ENCODE peak calls at places on chromosomes 7 and 10, in five cellular contexts. O is IMR-90, Z is mesendoderm, G is H9, E is trophoblast cell. P is an unnamed sample.

GRCh38 chr7:74324499-74325229 is 35.5 kb downstream of the CLIP2 start:
- DNase-seq in O (no peak), Z (no peak), G (no peak), E (no peak), P (no peak)

GRCh38 chr10:119443441-119443840 is 99.1 kb downstream of the RGS10 start:
- DNase-seq in O (no peak), Z (no peak), G (no peak), E (no peak), P (no peak)

GRCh38 chr7:123876557-123877256 is 31.7 kb downstream of the HYAL4 start:
- DNase-seq in O (no peak), Z (no peak), G (no peak), E (no peak), P (no peak)

GRCh38 chr7:14551326-14551725 is 351.2 kb downstream of the DGKB start:
- DNase-seq in O (no peak), Z (no peak), G (no peak), E (no peak), P (no peak)

GRCh38 chr10:64396105-64396504 is 874.9 kb downstream of the REEP3 start:
- DNase-seq in O (peak), Z (peak), G (no peak), E (peak), P (peak)

GRCh38 chr7:146660839-146661238 is 544.2 kb downstream of the CNTNAP2 start:
- DNase-seq in O (no peak), Z (peak), G (no peak), E (no peak), P (no peak)

GRCh38 chr10:114694062-114694461 is 36.0 kb upstream of the ABLIM1 start:
- DNase-seq in O (no peak), Z (no peak), G (no peak), E (no peak), P (no peak)

GRCh38 chr10:78381072-78381471 is 347.4 kb downstream of the RPS24 start:
- DNase-seq in O (no peak), Z (no peak), G (peak), E (no peak), P (no peak)

GRCh38 chr7:117399820-117400422 is 27.4 kb downstream of the ASZ1 start:
- DNase-seq in O (peak), Z (no peak), G (no peak), E (peak), P (no peak)

GRCh38 chr7:22565315-22565811 is 65.4 kb upstream of the STEAP1B start:
- DNase-seq in O (peak), Z (no peak), G (no peak), E (no peak), P (peak)

GRCh38 chr10:25907247-25907646 is 26.8 kb upstream of the MYO3A start:
- DNase-seq in O (no peak), Z (peak), G (no peak), E (no peak), P (no peak)

GRCh38 chr10:11539191-11539868 is 72.1 kb downstream of the USP6NL start:
- DNase-seq in O (peak), Z (peak), G (no peak), E (peak), P (peak)

GRCh38 chr10:65194555-65194954 is 1673.4 kb downstream of the REEP3 start:
- DNase-seq in O (no peak), Z (no peak), G (no peak), E (no peak), P (no peak)

GRCh38 chr10:71816421-71816851 is 34.6 kb downstream of the PSAP start:
- DNase-seq in O (no peak), Z (no peak), G (no peak), E (no peak), P (no peak)

GRCh38 chr7:26369519-26370385 is 78.1 kb downstream of the SNX10 start:
- DNase-seq in O (peak), Z (no peak), G (no peak), E (peak), P (peak)

GRCh38 chr7:104795616-104796398 is 218.2 kb upstream of the KMT2E start:
- DNase-seq in O (no peak), Z (no peak), G (no peak), E (no peak), P (no peak)

GRCh38 chr7:134886353-134887057 is 99.8 kb upstream of the AGBL3 start:
- DNase-seq in O (peak), Z (peak), G (no peak), E (peak), P (peak)

GRCh38 chr7:21939136-21939857 is 6.4 kb downstream of the CDCA7L start:
- DNase-seq in O (no peak), Z (no peak), G (no peak), E (no peak), P (no peak)

GRCh38 chr7:42931447-42931833 is 534 bp downstream of the PSMA2 start:
- DNase-seq in O (peak), Z (no peak), G (no peak), E (peak), P (peak)

GRCh38 chr10:103889121-103889720 is 28.8 kb downstream of the STN1 start:
- DNase-seq in O (no peak), Z (no peak), G (no peak), E (no peak), P (no peak)

GRCh38 chr10:88473989-88474883 is 108.9 kb downstream of the RNLS start:
- DNase-seq in O (no peak), Z (no peak), G (no peak), E (no peak), P (no peak)

GRCh38 chr7:37047260-37047659 is 323.0 kb upstream of the AOAH start:
- DNase-seq in O (no peak), Z (no peak), G (no peak), E (peak), P (no peak)

GRCh38 chr10:110305767-110306451 is 1.2 kb upstream of the SMNDC1 start:
- DNase-seq in O (peak), Z (peak), G (peak), E (peak), P (peak)

GRCh38 chr10:28036587-28036986 is 37.7 kb upstream of the ODAD2 start:
- DNase-seq in O (peak), Z (no peak), G (no peak), E (peak), P (peak)

GRCh38 chr10:94027197-94027596 is 33.5 kb downstream of the PLCE1 start:
- DNase-seq in O (peak), Z (no peak), G (no peak), E (no peak), P (no peak)

GRCh38 chr7:155791214-155791737 is 21.0 kb downstream of the SHH start:
- DNase-seq in O (no peak), Z (no peak), G (no peak), E (no peak), P (no peak)

GRCh38 chr10:93577565-93577964 is 11.1 kb downstream of the FFAR4 start:
- DNase-seq in O (no peak), Z (no peak), G (no peak), E (no peak), P (no peak)

GRCh38 chr10:71888623-71889387 is 37.8 kb upstream of the PSAP start:
- DNase-seq in O (peak), Z (peak), G (peak), E (peak), P (peak)

GRCh38 chr7:70695804-70696104 is 436.2 kb upstream of the GALNT17 start:
- DNase-seq in O (no peak), Z (peak), G (no peak), E (no peak), P (no peak)

GRCh38 chr7:70693690-70694356 is 438.1 kb upstream of the GALNT17 start:
- DNase-seq in O (peak), Z (peak), G (peak), E (peak), P (peak)

GRCh38 chr7:70696139-70696782 is 435.7 kb upstream of the GALNT17 start:
- DNase-seq in O (peak), Z (peak), G (no peak), E (no peak), P (peak)

GRCh38 chr7:70694357-70694908 is 437.5 kb upstream of the GALNT17 start:
- DNase-seq in O (peak), Z (peak), G (no peak), E (peak), P (peak)

DNA sequence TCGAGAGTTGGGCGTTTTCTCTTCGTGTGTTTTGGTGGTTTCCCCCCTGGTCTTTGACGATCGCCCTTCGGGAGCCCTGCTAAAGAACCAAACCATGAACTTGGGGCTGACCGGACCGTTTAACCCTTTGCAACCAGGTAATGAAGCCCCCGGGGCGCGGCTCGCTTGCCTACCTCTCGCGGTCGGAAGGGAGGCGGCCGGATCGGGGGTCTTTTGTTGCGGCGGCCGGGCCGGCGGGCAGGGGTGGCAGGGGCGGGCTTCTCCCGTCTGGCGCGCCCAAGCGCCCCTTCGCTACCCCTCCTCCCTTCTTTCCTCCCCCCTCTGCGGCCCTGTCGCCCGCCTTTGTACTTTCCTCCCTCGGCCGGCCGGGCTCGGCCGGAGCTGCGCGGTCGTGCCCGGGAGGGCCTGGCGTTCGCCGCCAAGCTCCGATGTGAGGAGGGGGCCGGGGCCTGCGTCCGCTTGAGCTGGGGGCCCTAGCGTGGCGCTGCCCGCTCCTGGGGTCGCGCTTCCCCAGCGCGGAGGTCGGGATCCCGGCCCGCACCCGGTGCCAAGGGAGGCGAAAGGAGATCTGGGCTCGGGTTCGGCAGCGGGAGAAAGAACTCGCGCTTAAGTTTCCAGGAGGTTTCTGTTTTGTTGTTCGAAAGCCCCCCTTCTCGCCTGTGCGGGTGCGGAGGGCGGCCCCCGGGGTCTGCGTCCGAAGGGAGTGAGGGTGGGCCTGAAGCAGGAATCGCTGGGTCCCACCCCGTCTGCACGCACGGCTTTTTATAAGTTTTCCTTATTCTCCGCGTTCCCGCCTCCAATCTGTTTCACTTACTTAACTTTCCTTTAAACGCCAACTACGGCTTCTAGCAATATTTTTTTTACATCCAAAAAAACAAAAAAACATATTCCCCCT is 436.8 kb upstream of the GALNT17 start:
- DNase-seq in O (peak), Z (peak), G (no peak), E (no peak), P (peak)
- H4K8ac ChIP-seq in O (peak), Z (peak), G (no peak), E (peak), P (no peak)

DNA sequence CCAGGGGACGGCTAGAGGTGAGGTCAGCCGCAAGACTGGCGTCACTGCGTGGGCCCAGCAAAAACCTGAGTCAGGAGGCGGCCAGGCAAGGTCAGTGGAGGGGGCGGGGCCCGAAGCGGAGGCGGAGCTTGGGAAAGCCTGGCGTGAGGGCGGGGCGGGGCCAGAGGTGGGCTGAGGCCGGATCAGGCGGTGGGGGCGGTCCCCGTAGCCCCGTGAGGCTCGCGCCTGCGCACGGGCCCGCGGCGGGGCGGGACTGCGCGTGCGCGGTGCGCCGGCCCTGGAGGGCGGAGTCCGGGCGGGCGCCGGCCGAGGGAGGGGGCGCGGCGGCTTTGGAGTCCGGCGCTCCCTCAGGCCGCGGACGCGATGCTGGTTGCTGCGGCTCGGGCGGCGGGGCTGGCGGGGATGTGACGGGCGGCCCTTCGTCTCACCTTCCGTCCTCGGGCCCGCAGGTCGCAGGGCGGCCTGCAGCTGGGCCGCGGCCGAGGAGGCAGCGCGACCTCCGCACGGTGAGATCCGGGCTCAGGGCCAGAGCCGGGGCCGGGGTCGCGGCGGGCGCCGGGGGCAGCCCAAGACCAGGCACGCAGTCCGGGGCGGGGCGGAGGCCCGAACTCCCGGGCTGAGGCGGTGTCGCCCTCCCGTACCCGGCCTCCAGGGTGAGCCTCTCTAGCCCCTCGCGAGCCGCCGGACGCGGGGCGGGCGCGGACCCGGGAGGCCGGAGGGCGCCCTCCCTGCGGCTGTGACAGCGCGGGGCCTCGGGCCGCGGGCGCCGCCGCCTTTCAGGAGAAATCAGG is at the start of gene CCSER2:
- DNase-seq in O (peak), Z (peak), G (peak), E (peak), P (peak)
- H3K18ac ChIP-seq in O (peak), Z (peak), G (no peak), E (peak), P (peak)

GRCh38 chr7:158722574-158723237 is 18.1 kb upstream of the NCAPG2 start:
- DNase-seq in O (no peak), Z (no peak), G (no peak), E (no peak), P (no peak)

GRCh38 chr7:158724658-158725505 is 20.3 kb upstream of the NCAPG2 start:
- DNase-seq in O (no peak), Z (no peak), G (no peak), E (no peak), P (no peak)

GRCh38 chr7:158723266-158723665 is 18.7 kb upstream of the NCAPG2 start:
- DNase-seq in O (no peak), Z (no peak), G (no peak), E (no peak), P (no peak)

GRCh38 chr7:158725506-158725800 is 20.8 kb upstream of the NCAPG2 start:
- DNase-seq in O (no peak), Z (no peak), G (no peak), E (no peak), P (no peak)

GRCh38 chr7:158723714-158724385 is 19.2 kb upstream of the NCAPG2 start:
- DNase-seq in O (no peak), Z (no peak), G (no peak), E (no peak), P (no peak)
- H4K8ac ChIP-seq in O (no peak), Z (no peak), G (no peak), E (no peak), P (no peak)

DNA sequence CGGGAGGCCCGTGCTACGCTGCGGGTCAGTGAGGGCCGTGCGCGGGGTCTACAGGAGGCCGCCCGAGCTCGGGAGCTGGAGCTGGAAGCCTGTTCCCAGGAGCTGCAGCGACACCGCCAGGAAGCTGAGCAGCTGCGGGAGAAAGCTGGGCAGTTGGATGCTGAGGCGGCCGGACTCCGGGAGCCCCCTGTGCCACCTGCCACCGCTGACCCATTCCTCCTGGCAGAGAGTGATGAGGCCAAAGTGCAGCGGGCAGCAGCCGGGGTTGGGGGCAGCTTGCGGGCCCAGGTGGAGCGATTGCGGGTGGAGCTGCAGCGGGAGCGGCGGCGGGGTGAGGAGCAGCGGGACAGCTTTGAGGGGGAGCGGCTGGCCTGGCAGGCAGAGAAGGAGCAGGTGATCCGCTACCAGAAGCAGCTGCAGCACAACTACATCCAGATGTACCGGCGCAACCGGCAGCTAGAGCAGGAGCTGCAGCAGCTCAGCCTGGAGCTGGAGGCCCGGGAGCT is 7.0 kb downstream of the LZTS2 start:
- DNase-seq in O (peak), Z (no peak), G (no peak), E (no peak), P (no peak)
- H3K18ac ChIP-seq in O (no peak), Z (no peak), G (no peak), E (no peak), P (no peak)

GRCh38 chr10:48789861-48790739 is 105.4 kb downstream of the WDFY4 start:
- DNase-seq in O (no peak), Z (no peak), G (no peak), E (no peak), P (no peak)

GRCh38 chr10:48790740-48791044 is 106.0 kb downstream of the WDFY4 start:
- DNase-seq in O (no peak), Z (no peak), G (no peak), E (no peak), P (no peak)

GRCh38 chr10:48792687-48793096 is 108.0 kb downstream of the WDFY4 start:
- DNase-seq in O (peak), Z (no peak), G (no peak), E (no peak), P (no peak)

GRCh38 chr10:48792121-48792520 is 107.4 kb downstream of the WDFY4 start:
- DNase-seq in O (no peak), Z (no peak), G (no peak), E (no peak), P (no peak)

DNA sequence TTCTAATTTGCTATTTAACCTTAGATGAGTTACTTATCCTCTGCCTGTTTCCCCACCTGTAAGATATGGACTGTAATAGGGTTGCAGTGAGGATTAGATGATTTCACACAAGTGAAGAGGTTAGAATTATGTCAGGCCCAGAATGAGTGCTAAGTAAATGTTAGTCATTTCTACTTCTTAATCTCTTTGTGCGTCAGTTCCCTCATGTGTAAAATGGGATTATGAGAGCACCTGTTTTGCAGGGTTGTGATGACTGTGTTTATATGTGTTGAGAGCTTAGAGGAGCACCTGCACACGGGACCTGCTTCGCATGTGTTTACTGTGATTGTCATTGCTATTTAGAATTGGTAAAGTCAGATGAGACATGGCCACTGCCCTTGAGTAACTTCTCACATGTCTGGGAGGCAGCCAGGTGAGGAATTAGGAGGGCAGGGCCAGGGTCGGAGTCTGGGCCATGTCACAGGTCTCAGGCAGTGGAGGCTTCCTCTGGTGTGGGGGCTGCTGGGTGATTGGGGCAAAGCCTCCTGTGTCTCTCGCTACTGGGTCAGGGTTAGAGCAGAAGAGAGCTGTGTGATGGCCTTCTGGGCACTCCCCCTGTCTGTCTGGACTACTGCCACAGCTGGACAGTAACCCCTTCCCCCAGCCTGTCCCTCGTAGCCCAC is 106.7 kb downstream of the WDFY4 start:
- DNase-seq in O (no peak), Z (no peak), G (no peak), E (no peak), P (no peak)
- H4K8ac ChIP-seq in O (no peak), Z (no peak), G (no peak), E (no peak), P (no peak)

GRCh38 chr7:40922316-40922670 is 780.6 kb downstream of the INHBA start:
- DNase-seq in O (peak), Z (peak), G (no peak), E (peak), P (peak)

GRCh38 chr7:40916811-40917210 is 782.0 kb downstream of the SUGCT start:
- DNase-seq in O (peak), Z (no peak), G (no peak), E (peak), P (peak)

GRCh38 chr7:40923631-40924030 is 779.3 kb downstream of the INHBA start:
- DNase-seq in O (no peak), Z (no peak), G (no peak), E (no peak), P (no peak)

GRCh38 chr7:40918701-40919271 is 784.0 kb downstream of the SUGCT start:
- DNase-seq in O (peak), Z (no peak), G (no peak), E (peak), P (peak)

DNA sequence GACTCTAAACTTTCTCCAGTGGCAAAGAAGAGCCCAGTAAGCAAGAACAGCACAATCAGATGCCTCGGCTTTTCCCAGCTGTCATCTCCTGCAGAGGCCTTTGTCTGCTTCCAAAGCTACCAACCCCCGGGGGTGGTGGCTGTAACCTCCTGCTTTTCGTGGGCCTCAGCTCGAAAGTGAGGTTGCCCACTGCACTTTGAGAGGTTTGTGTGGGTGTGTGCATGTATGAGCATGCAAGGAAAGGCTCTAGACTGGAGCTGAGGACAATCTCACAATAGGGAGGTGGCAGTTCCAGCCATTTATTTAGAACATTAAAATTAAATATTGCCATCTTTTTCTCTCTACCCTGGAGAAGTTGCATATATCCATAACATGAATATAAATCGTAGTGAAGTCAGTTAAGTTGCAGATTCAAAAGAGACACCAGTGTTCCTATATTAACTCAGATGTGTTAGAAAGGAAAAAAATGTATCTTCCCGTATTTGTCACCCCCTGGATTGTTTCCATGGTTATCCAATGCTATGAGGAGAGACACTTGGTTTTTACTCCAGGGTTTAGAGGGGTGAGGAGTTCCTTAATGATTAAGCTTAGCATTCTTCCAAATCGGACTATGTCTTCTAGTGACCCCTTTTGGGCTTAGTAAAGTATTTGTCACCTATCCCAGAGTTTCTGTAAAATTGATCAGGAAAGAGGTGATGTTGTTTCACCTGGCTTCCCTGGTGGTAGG is 781.1 kb downstream of the INHBA start:
- DNase-seq in O (no peak), Z (no peak), G (no peak), E (no peak), P (no peak)
- H3K18ac ChIP-seq in O (peak), Z (no peak), G (no peak), E (no peak), P (no peak)

P was measured in mesenchymal stem cell.